ENCODE peak calls at places on chromosome 14, in four cellular contexts. I is uterus; W is CD8-positive, alpha-beta T cell; K is effector memory CD4-positive, alpha-beta T cell. P is an unnamed sample.
A peak's percentile ranks its signal among the peaks of the same experiment; 100 is the strongest.

GRCh38 chr14:101132051-101132541 is 228.6 kb upstream of the RTL1 start:
- DNase-seq in I (no peak), W (no peak), K (no peak), P (no peak)

GRCh38 chr14:30796707-30797106 is 77.7 kb upstream of the COCH start:
- DNase-seq in I (no peak), W (no peak), K (no peak), P (no peak)

GRCh38 chr14:104358528-104359300 is 220.3 kb downstream of the KIF26A start:
- DNase-seq in I (no peak), W (no peak), K (no peak), P (peak; percentile 3)

GRCh38 chr14:79831198-79831890 is 380.0 kb downstream of the DIO2 start:
- DNase-seq in I (no peak), W (no peak), K (no peak), P (no peak)

GRCh38 chr14:20934148-20934762 is 21.0 kb upstream of the RNASE2 start:
- DNase-seq in I (no peak), W (no peak), K (no peak), P (no peak)

GRCh38 chr14:73236157-73236556 is 1.1 kb upstream of the PAPLN start:
- DNase-seq in I (no peak), W (no peak), K (no peak), P (no peak)

GRCh38 chr14:98633380-98633779 is 638.6 kb downstream of the BCL11B start:
- DNase-seq in I (no peak), W (no peak), K (no peak), P (peak; percentile 66)

GRCh38 chr14:35292770-35293561 is 784 bp downstream of the PSMA6 start:
- DNase-seq in I (no peak), W (no peak), K (no peak), P (no peak)

GRCh38 chr14:74569826-74570591 is 42.0 kb downstream of the LTBP2 start:
- DNase-seq in I (no peak), W (no peak), K (no peak), P (no peak)

GRCh38 chr14:64682173-64682710 is 22.0 kb upstream of the PLEKHG3 start:
- DNase-seq in I (peak; percentile 86), W (no peak), K (no peak), P (no peak)

GRCh38 chr14:36724162-36724561 is 62.5 kb downstream of the PAX9 start:
- DNase-seq in I (no peak), W (no peak), K (no peak), P (no peak)

GRCh38 chr14:99728231-99728920 is 44.3 kb downstream of the CYP46A1 start:
- DNase-seq in I (no peak), W (no peak), K (no peak), P (peak; percentile 4)

GRCh38 chr14:75098209-75098608 is 28.6 kb downstream of the NEK9 start:
- DNase-seq in I (no peak), W (no peak), K (no peak), P (no peak)

GRCh38 chr14:100328495-100329163 is 5.5 kb downstream of the SLC25A47 start:
- DNase-seq in I (no peak), W (no peak), K (no peak), P (no peak)

GRCh38 chr14:88868558-88869159 is 44.2 kb downstream of the TTC8 start:
- DNase-seq in I (no peak), W (no peak), K (no peak), P (no peak)

GRCh38 chr14:94599656-94600004 is 12.6 kb upstream of the SERPINA3 start:
- DNase-seq in I (no peak), W (no peak), K (no peak), P (no peak)

GRCh38 chr14:87990687-87991086 is 2.3 kb downstream of the GALC start:
- DNase-seq in I (no peak), W (no peak), K (no peak), P (no peak)

GRCh38 chr14:105647784-105648608 is 121.6 kb downstream of the TMEM121 start:
- DNase-seq in I (no peak), W (no peak), K (no peak), P (no peak)

GRCh38 chr14:59739794-59740193 is 130.8 kb downstream of the RTN1 start:
- DNase-seq in I (no peak), W (no peak), K (no peak), P (no peak)

GRCh38 chr14:69692542-69693053 is 74.3 kb upstream of the SRSF5 start:
- DNase-seq in I (no peak), W (no peak), K (no peak), P (no peak)

GRCh38 chr14:35847636-35848035 is 21.5 kb downstream of the BRMS1L start:
- DNase-seq in I (no peak), W (no peak), K (no peak), P (no peak)

GRCh38 chr14:86911506-86911905 is 1081.5 kb downstream of the GALC start:
- DNase-seq in I (no peak), W (no peak), K (no peak), P (no peak)

GRCh38 chr14:28661171-28661772 is 105.3 kb upstream of the FOXG1 start:
- DNase-seq in I (no peak), W (no peak), K (no peak), P (peak; percentile 93)

GRCh38 chr14:99579903-99580570 is 24.0 kb downstream of the CCDC85C start:
- DNase-seq in I (peak; percentile 22), W (no peak), K (no peak), P (peak; percentile 32)

GRCh38 chr14:100815478-100816285 is 10.2 kb upstream of the MEG3 start:
- DNase-seq in I (no peak), W (no peak), K (no peak), P (no peak)

GRCh38 chr14:28742171-28742846 is 24.3 kb upstream of the FOXG1 start:
- DNase-seq in I (no peak), W (no peak), K (no peak), P (no peak)

GRCh38 chr14:74265312-74265965 is 26.2 kb downstream of the VSX2 start:
- DNase-seq in I (no peak), W (no peak), K (no peak), P (no peak)

GRCh38 chr14:96135285-96135684 is 69.4 kb upstream of the BDKRB2 start:
- DNase-seq in I (no peak), W (no peak), K (no peak), P (no peak)

GRCh38 chr14:99561827-99562226 is 42.2 kb downstream of the CCDC85C start:
- DNase-seq in I (no peak), W (no peak), K (no peak), P (no peak)

GRCh38 chr14:74038015-74038859 is 19.1 kb downstream of the BBOF1 start:
- DNase-seq in I (no peak), W (no peak), K (no peak), P (peak; percentile 20)

GRCh38 chr14:54258382-54258781 is 138.4 kb upstream of the CDKN3 start:
- DNase-seq in I (no peak), W (no peak), K (no peak), P (no peak)

GRCh38 chr14:49598479-49599301 is at the start of gene LRR1:
- DNase-seq in I (peak; percentile 85), W (peak; percentile 79), K (peak; percentile 66), P (peak; percentile 54)

GRCh38 chr14:24310666-24311604 is at the start of gene LTB4R:
- DNase-seq in I (peak; percentile 73), W (peak; percentile 55), K (peak; percentile 63), P (no peak)

GRCh38 chr14:52153939-52154338 is 85.1 kb upstream of the NID2 start:
- DNase-seq in I (no peak), W (no peak), K (no peak), P (no peak)

GRCh38 chr14:26527095-26527494 is 70.7 kb downstream of the NOVA1 start:
- DNase-seq in I (no peak), W (no peak), K (no peak), P (no peak)

GRCh38 chr14:100388137-100389050 is 65.3 kb downstream of the SLC25A47 start:
- DNase-seq in I (no peak), W (no peak), K (no peak), P (no peak)

GRCh38 chr14:104582649-104583048 is 3.1 kb downstream of the C14orf180 start:
- DNase-seq in I (peak; percentile 31), W (no peak), K (no peak), P (no peak)

GRCh38 chr14:20606190-20606901 is 15.2 kb upstream of the RNASE12 start:
- DNase-seq in I (no peak), W (no peak), K (no peak), P (peak; percentile 47)

GRCh38 chr14:74217672-74218448 is 21.4 kb upstream of the VSX2 start:
- DNase-seq in I (peak; percentile 61), W (peak; percentile 58), K (peak; percentile 28), P (peak; percentile 57)

DNA sequence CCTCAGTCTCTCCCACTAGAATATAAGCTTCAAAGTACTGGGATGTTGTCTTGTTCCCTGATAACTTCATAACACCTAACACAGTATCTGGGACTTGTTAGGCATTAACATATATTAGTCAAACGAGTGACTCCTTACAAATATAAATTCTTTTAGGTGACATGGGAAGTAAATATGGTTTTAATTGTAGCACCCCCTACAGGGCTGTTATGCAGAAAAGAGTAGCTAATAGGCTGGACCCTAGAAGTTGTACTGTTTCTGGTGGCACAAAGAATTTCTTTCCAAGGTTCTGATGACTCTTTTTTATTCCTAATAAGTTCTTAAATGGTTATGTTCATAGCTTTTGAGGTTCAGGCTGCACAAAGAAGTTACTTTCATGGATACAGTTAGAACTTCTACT is 29.8 kb downstream of the GPATCH2L start:
- DNase-seq in I (no peak), W (no peak), K (no peak), P (no peak)
- H3K36me3 ChIP-seq in I (no peaks in the 10 kb centered on the region), W (peaks cover 29% of the 10 kb centered on the region), K (peaks cover 58% of the 10 kb centered on the region), P (peaks cover 46% of the 10 kb centered on the region)

GRCh38 chr14:22774011-22774706 is 7.7 kb downstream of the OXA1L start:
- DNase-seq in I (no peak), W (no peak), K (no peak), P (no peak)
- H3K36me3 ChIP-seq in I (no peaks in the 10 kb centered on the region), W (peaks cover 26% of the 10 kb centered on the region), K (peaks cover 30% of the 10 kb centered on the region), P (peaks cover 39% of the 10 kb centered on the region)

DNA sequence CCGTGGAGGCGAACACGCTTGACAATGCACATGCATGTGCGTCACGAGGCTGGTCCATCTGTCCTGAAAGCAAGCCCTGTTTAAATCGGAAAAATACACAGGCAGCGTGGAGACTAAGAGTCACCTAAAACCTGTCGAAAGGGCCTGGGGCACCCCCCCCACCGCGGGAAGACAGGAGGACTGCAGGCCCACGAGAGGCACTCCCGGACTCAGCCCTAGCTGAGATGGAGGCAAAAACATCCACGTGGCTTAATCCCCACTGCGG is 54.1 kb downstream of the CDC42BPB start:
- DNase-seq in I (no peak), W (no peak), K (no peak), P (no peak)
- H3K36me3 ChIP-seq in I (no peaks in the 10 kb centered on the region), W (no peaks in the 10 kb centered on the region), K (peaks cover 3% of the 10 kb centered on the region), P (peaks cover 41% of the 10 kb centered on the region)

DNA sequence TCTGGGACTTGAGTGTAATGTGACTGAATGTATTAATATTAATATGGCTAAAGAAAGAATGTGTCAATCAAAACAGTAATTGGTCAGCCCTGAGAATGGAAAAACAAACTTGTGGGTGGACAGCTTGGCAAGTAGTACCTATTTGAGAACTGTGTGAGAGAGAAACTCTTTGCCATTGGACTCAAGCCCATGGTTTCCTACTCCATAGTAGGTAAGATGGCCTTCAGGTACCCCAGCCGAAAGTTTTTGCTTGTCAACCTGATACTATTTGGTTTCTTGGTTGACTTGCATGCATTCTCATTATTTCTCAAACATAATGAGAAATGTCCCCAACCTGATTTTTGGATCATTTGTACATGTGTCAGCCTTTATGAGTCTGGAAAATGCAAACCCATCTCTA is 391.1 kb downstream of the MDGA2 start:
- DNase-seq in I (no peak), W (no peak), K (no peak), P (no peak)
- H3K36me3 ChIP-seq in I (no peaks in the 10 kb centered on the region), W (no peaks in the 10 kb centered on the region), K (no peaks in the 10 kb centered on the region), P (no peaks in the 10 kb centered on the region)